ENCODE peak calls at places on chromosomes 11 and 22, in six cellular contexts. A is lower lobe of right lung, X is gastrocnemius medialis, J is choroid plexus epithelial cell, N is HCT116, Y is A549. K is an unnamed sample.

GRCh38 chr22:31800065-31800464 is 46.2 kb downstream of the DEPDC5 start:
- DNase-seq in N (peak), A (no peak), J (peak), Y (peak), X (no peak), K (no peak)

GRCh38 chr11:44430140-44430539 is 120.2 kb upstream of the ALX4 start:
- DNase-seq in Y (no peak), J (no peak), A (no peak), X (no peak), N (no peak), K (no peak)

GRCh38 chr22:26711205-26711958 is 54.0 kb downstream of the MIAT start:
- DNase-seq in Y (no peak), N (no peak), A (no peak), X (peak), J (peak), K (no peak)

GRCh38 chr11:124681421-124681820 is 7.7 kb downstream of the SPA17 start:
- DNase-seq in J (no peak), Y (no peak), X (no peak), N (no peak), A (no peak), K (no peak)

GRCh38 chr11:12671378-12671777 is 2.8 kb upstream of the TEAD1 start:
- DNase-seq in A (no peak), Y (no peak), J (no peak), X (no peak), N (no peak), K (no peak)

GRCh38 chr11:36454551-36454950 is 55.5 kb downstream of the TRAF6 start:
- DNase-seq in J (no peak), X (no peak), Y (no peak), N (no peak), A (no peak), K (no peak)

GRCh38 chr11:85805387-85805786 is 5.6 kb downstream of the SYTL2 start:
- DNase-seq in N (no peak), A (no peak), J (no peak), X (no peak), Y (no peak), K (no peak)

GRCh38 chr11:63212742-63213141 is 30.7 kb downstream of the SLC22A25 start:
- DNase-seq in A (no peak), X (no peak), N (peak), J (peak), Y (peak), K (no peak)

GRCh38 chr22:41197808-41198585 is 7.1 kb upstream of the L3MBTL2 start:
- DNase-seq in X (no peak), J (no peak), N (no peak), Y (no peak), A (peak), K (no peak)

GRCh38 chr22:38782402-38783094 is 11.4 kb downstream of the DNAL4 start:
- DNase-seq in A (no peak), J (peak), Y (no peak), X (no peak), N (no peak), K (no peak)

GRCh38 chr11:128039140-128040021 is 548.0 kb downstream of the ETS1 start:
- DNase-seq in J (peak), X (peak), N (no peak), Y (no peak), A (peak), K (peak)

GRCh38 chr11:61021661-61022212 is 50.3 kb downstream of the CD6 start:
- DNase-seq in A (peak), X (no peak), N (no peak), J (no peak), Y (no peak), K (no peak)

GRCh38 chr11:17473071-17473744 is 3.4 kb downstream of the ABCC8 start:
- DNase-seq in A (no peak), X (no peak), J (peak), Y (peak), N (peak), K (no peak)

GRCh38 chr22:26592368-26593015 is 2.6 kb upstream of the TPST2 start:
- DNase-seq in A (no peak), Y (no peak), N (no peak), X (no peak), J (no peak), K (no peak)

GRCh38 chr22:49447837-49448236 is 379.8 kb downstream of the BRD1 start:
- DNase-seq in Y (no peak), A (no peak), J (no peak), N (no peak), X (no peak), K (no peak)

GRCh38 chr11:79594839-79595238 is 154.0 kb upstream of the TENM4 start:
- DNase-seq in Y (no peak), A (no peak), N (no peak), J (no peak), X (no peak), K (no peak)

DNA sequence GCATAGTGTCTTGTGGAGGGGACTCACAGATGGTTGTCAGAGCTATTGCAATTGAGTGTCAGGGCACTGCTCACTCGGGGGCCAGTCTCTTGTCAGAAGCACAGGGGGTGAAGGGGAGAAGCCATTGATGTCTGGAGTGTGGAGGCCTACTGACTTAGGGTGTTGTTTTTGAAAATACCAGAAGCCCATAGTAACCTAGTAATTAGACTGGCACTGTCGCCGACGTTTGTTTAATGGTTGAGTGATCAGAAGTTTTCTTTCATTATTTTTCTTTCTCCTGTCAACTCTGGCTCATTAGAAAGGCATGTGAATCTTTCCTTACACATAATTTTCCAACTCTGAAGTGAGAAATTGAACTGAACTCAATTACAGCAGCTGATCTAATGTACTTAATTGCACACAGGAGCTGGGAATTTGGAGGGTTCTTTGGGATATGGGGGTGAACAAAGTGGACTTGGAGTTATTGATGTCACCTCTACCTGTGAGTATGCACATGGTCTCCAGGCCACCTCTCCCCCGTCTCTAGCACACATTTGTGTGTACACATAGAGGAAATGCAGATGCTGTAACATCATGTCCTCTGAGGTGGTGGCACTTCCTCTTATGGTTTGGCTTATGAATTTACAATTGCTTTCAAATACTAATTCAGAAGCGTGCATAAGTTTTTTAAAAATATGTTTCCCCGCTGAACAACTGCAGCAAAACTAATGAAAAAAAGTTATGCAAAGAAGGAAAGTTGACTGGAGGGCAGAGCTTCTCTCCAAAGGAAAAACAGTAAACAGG is 151.8 kb upstream of the TENM4 start:
- DNase-seq in J (no peak), X (no peak), A (no peak), Y (no peak), N (no peak), K (no peak)
- H3K4me3 ChIP-seq in J (no peak), X (no peak), A (no peak), Y (no peak), N (no peak), K (no peak)

GRCh38 chr11:66051371-66051765 is 796 bp upstream of the SF3B2 start:
- DNase-seq in X (no peak), N (no peak), J (no peak), A (no peak), Y (no peak), K (no peak)
- TF ChIP-seq CTCF in X (no peak), N (no peak), J (no peak), A (no peak), Y (no peak), K (no peak)

DNA sequence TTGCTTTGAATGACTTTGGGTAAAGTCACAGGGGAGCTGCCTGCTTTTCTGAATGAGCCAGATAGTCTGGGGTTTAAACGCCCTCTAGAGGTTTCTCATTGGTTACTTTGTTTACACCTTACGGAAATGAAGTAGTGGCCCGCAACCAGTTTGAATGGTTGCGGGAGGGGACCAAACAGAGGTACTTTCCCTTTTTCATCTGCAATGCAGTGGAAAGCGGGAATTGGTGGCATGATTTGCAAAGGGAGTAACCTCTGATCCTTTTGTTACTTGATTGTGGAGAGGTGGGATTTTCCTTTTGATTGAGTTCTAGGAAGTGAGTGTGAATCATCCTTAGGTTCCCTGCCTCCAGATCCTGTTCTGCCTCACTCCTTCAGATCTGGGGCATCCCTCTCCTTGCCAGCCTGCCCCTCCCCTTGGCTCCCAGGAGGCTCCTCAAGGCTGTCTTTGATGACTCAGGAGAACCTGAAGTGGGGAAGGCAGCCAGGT is 15.9 kb upstream of the GLYATL1 start:
- DNase-seq in X (no peak), Y (peak), J (peak), A (no peak), N (peak), K (peak)
- H3K4me3 ChIP-seq in X (no peak), Y (no peak), J (no peak), A (no peak), N (peak), K (no peak)

DNA sequence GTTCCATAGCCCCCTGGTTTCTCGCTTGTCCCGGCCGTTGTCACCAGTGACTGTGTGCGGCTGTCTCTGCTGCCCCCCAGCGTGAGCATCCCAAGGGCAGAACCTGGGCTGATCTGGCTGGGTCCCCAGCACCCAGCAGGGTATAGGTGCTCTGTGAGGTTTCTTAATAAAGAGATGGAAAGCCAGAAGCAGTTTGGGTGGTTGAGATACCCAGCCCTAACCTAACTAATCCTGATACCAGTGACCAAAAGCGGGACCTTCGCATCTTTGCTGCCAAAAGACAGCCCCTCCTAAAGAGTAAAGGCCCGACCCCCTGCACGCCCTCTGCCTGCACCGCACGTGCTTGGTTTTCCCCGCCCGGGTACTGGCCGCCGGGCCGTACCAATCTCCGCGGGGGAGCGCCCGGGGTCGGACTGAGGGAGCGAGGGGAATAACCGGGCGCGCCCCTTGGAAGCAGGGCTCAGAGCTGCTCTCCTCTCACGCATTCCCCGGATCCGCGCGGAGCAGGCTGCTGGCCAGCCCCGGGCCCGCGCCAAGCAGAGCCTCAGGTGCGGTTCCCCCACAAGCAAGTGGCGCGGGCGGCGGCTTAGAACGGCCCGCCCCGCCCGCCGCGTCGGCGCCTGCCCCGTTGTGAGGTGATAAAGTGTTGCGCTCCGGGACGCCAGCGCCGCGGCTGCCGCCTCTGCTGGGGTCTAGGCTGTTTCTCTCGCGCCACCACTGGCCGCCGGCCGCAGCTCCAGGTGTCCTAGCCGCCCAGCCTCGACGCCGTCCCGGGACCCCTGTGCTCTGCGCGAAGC is at the start of gene DGAT2:
- DNase-seq in A (peak), J (peak), X (peak), N (peak), Y (peak), K (peak)
- TF ChIP-seq CTCF in A (peak), J (no peak), X (peak), N (peak), Y (peak), K (no peak)

DNA sequence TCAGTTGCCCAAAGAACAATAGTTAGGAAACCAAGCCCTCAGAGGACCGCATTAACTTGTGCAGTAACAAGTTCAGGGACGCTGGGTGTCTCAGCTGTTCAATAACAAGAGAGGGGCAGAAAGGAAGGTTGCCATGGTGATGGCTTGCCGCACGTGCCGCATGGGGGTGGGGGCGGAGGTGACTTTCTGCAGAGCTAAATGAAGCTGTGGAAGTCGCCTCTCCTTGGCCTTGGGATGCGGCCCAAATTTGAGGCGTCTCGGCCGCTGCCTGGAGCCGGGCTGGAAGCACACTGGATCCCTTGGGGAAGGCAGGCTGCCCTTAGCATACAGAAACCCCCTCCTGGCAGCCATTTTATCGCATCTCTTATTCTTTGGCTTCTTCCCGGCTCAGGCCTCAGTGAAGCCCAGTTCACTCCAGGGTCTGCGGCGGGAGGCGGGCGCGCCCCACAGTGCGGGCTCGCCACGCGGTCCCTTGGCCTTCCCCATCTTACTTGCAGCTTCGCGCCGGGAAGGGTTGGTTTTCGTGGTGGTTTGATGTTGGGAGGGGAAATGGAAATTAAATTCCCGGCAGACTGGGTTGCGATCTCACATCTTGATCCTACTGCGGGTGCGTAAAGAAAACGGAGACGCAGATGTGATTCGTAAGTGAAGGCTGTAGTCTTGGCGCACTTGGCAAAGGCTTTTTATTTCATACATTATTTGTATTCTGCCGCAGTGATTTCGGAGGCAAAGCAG is 94.3 kb downstream of the SLC17A6 start:
- DNase-seq in N (no peak), J (peak), Y (no peak), X (peak), A (no peak), K (peak)
- H3K4me3 ChIP-seq in N (no peak), J (peak), Y (no peak), X (peak), A (peak), K (no peak)

DNA sequence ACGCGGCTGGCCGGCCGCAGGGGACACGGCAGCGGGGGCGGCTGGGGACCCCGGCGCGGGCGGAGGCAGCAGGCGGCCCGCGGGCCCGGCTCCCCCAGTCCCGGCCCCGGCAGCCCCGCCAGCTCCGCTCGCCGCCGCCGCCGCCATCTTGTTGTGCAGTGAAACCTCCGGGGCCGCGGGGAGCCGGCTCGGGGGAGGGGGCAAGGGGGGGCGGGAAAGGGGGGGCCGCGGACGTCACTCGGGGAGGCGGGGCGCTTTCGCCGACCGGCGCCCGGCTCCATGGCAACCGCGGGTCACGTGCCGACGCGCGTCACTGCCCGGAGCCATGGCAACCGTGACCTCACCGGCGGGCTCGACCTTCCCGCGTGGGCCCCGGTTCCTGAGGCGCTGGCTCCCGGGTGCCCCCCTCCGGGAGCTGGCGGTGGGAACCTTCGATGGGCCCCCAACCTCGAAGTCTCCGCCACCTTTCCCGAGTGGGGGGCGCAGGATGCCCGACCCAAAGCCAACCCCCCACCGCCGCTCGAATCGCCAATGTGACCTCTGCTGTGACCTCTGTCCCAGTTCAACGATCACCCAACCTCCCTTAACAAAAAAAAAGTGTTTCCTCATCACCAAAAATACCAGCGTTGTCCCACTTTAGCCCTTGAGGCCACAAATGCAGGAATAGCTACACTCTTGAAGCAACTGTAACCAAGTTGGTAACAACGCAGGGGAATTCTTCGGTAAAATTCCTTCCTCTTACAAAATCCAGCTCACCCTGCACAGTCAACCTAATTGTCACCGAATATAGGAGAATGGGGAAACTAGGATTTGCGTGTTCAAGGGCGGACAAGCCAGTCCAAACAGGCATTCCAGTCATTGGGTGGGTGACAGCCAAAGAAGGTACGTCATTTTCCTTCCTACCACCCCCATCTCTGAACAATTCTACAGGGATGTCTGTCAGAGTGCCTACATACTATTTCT is at the start of gene SIK3:
- DNase-seq in J (peak), N (peak), Y (peak), X (peak), A (peak), K (peak)
- TF ChIP-seq CTCF in J (peak), N (peak), Y (no peak), X (peak), A (no peak), K (no peak)

GRCh38 chr11:64684357-64684756 is 38.6 kb downstream of the NRXN2 start:
- DNase-seq in Y (no peak), N (no peak), X (no peak), J (no peak), A (no peak), K (no peak)
- H3K4me3 ChIP-seq in Y (no peak), N (no peak), X (no peak), J (no peak), A (no peak), K (no peak)

DNA sequence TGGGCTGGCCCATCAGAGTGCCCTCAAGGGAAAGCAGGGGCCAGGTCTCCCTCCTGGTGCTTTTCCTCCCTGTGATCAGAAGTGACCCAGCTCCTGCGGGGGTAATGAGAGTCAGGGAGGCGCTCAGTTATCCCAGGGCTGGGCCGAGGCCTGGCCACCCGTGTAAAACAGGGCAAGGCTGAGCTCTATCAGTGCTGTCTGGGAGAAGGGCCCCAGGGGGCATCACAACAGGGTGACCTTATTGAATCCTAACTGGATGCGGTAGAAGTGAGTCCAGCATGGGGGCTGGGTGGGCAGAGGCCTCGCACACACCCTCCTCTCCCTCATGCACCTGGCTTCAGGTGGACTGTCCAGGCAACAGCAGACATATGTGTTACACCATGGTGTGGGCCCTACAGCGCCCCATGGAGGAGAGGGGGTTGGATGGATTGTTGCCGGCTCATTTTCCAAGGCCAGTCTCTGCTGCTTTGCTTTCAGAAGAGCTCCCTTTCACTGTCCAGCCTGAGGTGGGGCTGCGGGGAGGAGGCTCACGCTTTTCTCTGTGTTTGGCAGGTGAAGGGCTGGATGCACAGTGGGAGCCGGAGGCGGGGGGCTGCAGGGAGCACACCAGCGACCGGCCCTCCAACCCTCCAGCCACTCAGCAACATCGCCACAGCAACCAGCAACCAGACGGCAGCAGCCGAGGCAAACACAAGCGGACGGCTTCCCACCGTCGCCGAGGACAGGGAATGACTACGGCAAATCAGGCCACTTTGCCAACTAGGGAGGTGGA is 24.6 kb downstream of the GNAZ start:
- DNase-seq in Y (no peak), X (no peak), N (no peak), J (no peak), A (no peak), K (no peak)
- TF ChIP-seq CTCF in Y (no peak), X (no peak), N (no peak), J (no peak), A (no peak), K (no peak)